ENCODE peak calls at places on chromosomes 7 and 10, in six cellular contexts. O, V, X, D, J and F are unnamed samples.

GRCh38 chr10:86538547-86538946 is 17.0 kb upstream of the WAPL start:
- DNase-seq in X (no peak), J (no peak), O (no peak), D (no peak), V (no peak), F (no peak)

GRCh38 chr7:127378537-127378936 is 14.0 kb downstream of the ZNF800 start:
- DNase-seq in J (no peak), X (no peak), V (no peak), O (no peak), D (no peak), F (no peak)

GRCh38 chr7:24932815-24933214 is 47.2 kb downstream of the OSBPL3 start:
- DNase-seq in J (no peak), O (no peak), V (no peak), X (peak; percentile 68), D (no peak), F (no peak)

GRCh38 chr7:99258501-99258900 is 14.1 kb upstream of the MYH16 start:
- DNase-seq in D (no peak), V (no peak), X (no peak), J (no peak), O (peak; percentile 46), F (no peak)

GRCh38 chr10:46550076-46550790 is 6.2 kb downstream of the GPRIN2 start:
- DNase-seq in D (no peak), V (no peak), O (no peak), X (no peak), J (no peak), F (no peak)

GRCh38 chr10:11444148-11444516 is 167.3 kb downstream of the USP6NL start:
- DNase-seq in V (no peak), J (no peak), D (no peak), O (no peak), X (no peak), F (no peak)

GRCh38 chr7:15332962-15333361 is 228.9 kb downstream of the AGMO start:
- DNase-seq in X (no peak), J (no peak), V (no peak), O (no peak), D (no peak), F (no peak)

GRCh38 chr7:151058766-151059361 is 525 bp upstream of the SLC4A2 start:
- DNase-seq in O (peak; percentile 16), D (no peak), J (no peak), V (no peak), X (peak; percentile 58), F (no peak)

GRCh38 chr10:3867454-3868273 is 82.7 kb upstream of the KLF6 start:
- DNase-seq in J (no peak), X (peak; percentile 25), O (peak; percentile 55), V (peak; percentile 49), D (no peak), F (no peak)

GRCh38 chr7:80393786-80394185 is 118.1 kb downstream of the GNAT3 start:
- DNase-seq in J (peak; percentile 61), V (no peak), X (no peak), D (no peak), O (no peak), F (no peak)

GRCh38 chr10:55370021-55370420 is 569.0 kb upstream of the PCDH15 start:
- DNase-seq in D (no peak), O (no peak), X (peak; percentile 76), J (no peak), V (no peak), F (no peak)

GRCh38 chr10:70551971-70552422 is 50.5 kb downstream of the PRF1 start:
- DNase-seq in J (peak; percentile 80), V (peak; percentile 94), O (no peak), X (peak; percentile 90), D (no peak), F (no peak)

GRCh38 chr10:1110674-1111119 is 54.5 kb downstream of the WDR37 start:
- DNase-seq in O (no peak), D (no peak), V (no peak), X (no peak), J (no peak), F (no peak)

GRCh38 chr10:24307696-24308476 is 98.9 kb downstream of the KIAA1217 start:
- DNase-seq in O (no peak), V (no peak), X (peak; percentile 71), D (no peak), J (no peak), F (no peak)

GRCh38 chr10:24305551-24306506 is 96.9 kb downstream of the KIAA1217 start:
- DNase-seq in J (no peak), X (peak; percentile 80), D (no peak), O (peak; percentile 17), V (peak; percentile 47), F (no peak)

GRCh38 chr10:24310104-24310503 is 101.2 kb downstream of the KIAA1217 start:
- DNase-seq in J (no peak), X (peak; percentile 70), D (no peak), V (no peak), O (peak; percentile 54), F (no peak)

GRCh38 chr10:24306507-24306875 is 97.6 kb downstream of the KIAA1217 start:
- DNase-seq in D (no peak), X (peak; percentile 18), V (no peak), J (no peak), O (no peak), F (no peak)

DNA sequence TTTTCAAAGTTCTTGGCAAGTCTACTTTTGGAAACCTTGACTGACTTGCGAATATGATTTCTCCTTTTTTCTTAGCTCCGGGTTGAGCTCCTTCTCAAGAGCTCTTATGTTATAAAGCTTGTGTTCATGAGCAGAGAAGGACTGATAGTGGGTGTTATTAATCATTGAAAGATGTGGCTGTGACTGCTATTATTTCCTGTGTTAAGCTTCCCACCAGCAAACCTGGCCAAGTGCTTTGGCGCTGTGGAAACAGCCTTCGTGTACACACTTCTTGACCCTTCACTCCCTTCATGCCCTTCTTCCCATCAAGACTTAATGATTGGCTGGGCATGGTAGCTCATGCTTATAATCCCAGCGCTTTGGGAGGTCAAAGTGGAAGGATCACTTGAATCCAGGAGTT is 98.2 kb downstream of the KIAA1217 start:
- DNase-seq in X (peak; percentile 63), J (no peak), O (no peak), V (no peak), D (no peak), F (no peak)
- H2AFZ ChIP-seq in X (no peak overlapping the region), J (no peak overlapping the region), O (no peak overlapping the region), V (no peak overlapping the region), D (no peak overlapping the region), F (no peak overlapping the region)

GRCh38 chr10:17006631-17007161 is 122.9 kb downstream of the CUBN start:
- DNase-seq in X (peak; percentile 74), J (no peak), O (peak; percentile 55), D (no peak), V (peak; percentile 59), F (no peak)
- H3K27ac ChIP-seq in X (peak overlapping the region; percentile 93), J (no peak overlapping the region), O (peak overlapping the region; percentile 65), D (no peak overlapping the region), V (peak overlapping the region; percentile 7), F (no peak overlapping the region)

GRCh38 chr7:76269895-76270294 is 32.6 kb upstream of the HSPB1 start:
- DNase-seq in V (no peak), O (no peak), D (no peak), X (peak; percentile 7), J (no peak), F (no peak)

GRCh38 chr7:76265299-76265698 is 37.2 kb upstream of the HSPB1 start:
- DNase-seq in O (no peak), J (no peak), V (no peak), D (peak; percentile 44), X (no peak), F (no peak)

GRCh38 chr7:76268376-76268775 is 34.1 kb upstream of the HSPB1 start:
- DNase-seq in J (no peak), X (no peak), D (no peak), O (no peak), V (no peak), F (no peak)

GRCh38 chr7:76267107-76267834 is 35.2 kb upstream of the HSPB1 start:
- DNase-seq in O (no peak), D (peak; percentile 27), X (no peak), J (no peak), V (no peak), F (no peak)

GRCh38 chr7:76267835-76268183 is 34.7 kb upstream of the HSPB1 start:
- DNase-seq in X (no peak), J (no peak), V (no peak), D (no peak), O (no peak), F (no peak)
- H3K4me3 ChIP-seq in X (no peak overlapping the region), J (no peak overlapping the region), V (no peak overlapping the region), D (no peak overlapping the region), O (no peak overlapping the region), F (no peak overlapping the region)

DNA sequence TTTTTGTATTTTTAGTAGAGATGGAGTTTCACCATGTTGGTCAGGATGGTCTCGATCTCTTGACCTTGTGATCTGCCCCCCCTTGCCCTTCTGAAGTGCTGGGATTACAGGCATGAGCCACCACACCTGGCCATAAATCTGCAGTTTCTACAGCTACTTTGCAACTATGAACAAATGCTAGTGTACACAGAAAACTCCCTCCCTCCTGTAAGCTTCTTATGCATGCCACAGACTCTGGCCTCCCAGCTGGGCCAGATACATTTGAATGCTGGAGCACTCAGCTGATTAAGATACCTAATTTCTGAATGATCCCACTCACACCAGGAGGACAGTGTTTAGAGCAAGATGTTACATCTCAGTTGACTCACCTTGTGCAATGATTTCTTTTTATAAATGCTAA is 486.2 kb downstream of the KCNMA1 start:
- DNase-seq in J (no peak), V (no peak), X (no peak), D (no peak), O (no peak), F (no peak)
- H2AFZ ChIP-seq in J (no peak overlapping the region), V (no peak overlapping the region), X (no peak overlapping the region), D (no peak overlapping the region), O (no peak overlapping the region), F (no peak overlapping the region)

DNA sequence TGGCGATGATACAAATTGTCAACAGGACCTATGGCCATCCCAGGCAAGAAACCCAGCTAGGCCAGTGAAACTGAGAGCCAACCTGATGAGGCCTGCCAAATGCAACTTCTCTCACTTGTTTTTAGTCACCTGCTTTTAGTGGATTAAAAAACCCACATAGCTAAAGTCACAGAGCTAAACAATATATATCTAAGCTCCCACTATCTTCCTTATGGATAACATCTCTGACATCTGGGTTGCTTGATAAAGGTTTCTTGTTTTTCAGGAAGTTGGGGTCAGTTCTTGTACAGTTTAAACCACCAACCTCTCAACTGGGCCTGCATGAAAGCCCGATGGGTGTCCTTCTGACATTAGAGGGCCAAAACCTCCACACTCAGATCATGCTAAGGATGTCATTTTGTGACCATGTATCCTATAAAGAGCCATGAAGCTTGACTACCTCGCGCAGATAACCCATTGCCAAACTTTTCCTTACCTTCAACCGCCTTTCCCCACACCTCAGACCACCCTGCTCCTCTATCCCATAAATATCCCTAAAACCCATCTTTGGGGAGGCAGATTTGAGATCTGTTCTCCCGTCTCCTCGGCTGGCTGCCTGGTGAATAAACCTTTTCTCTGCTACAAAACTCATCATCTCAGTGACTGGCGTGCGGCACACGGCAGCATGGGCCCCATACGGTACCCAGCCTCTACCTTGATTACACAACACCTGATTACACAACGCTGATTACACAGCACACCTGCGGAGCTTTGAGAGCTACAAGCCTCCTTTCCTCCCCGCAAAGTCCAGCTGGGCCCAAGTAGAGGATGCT is 797 bp upstream of the STMP1 start:
- DNase-seq in J (peak; percentile 25), V (no peak), D (no peak), O (peak; percentile 35), X (no peak), F (no peak)
- H3K27ac ChIP-seq in J (peak overlapping the region; percentile 79), V (peak overlapping the region; percentile 28), D (peak overlapping the region; percentile 79), O (peak overlapping the region; percentile 26), X (peak overlapping the region; percentile 98), F (peak overlapping the region; percentile 71)

GRCh38 chr7:157689269-157690057 is 352.7 kb downstream of the DNAJB6 start:
- DNase-seq in V (no peak), J (no peak), X (peak; percentile 20), D (no peak), O (no peak), F (no peak)
- H3K4me3 ChIP-seq in V (no peak overlapping the region), J (no peak overlapping the region), X (no peak overlapping the region), D (no peak overlapping the region), O (no peak overlapping the region), F (peak overlapping the region; percentile 76)

GRCh38 chr10:73261362-73261995 is 9.0 kb upstream of the MRPS16 start:
- DNase-seq in J (no peak), X (no peak), V (no peak), D (no peak), O (no peak), F (no peak)
- H2AFZ ChIP-seq in J (no peak overlapping the region), X (no peak overlapping the region), V (no peak overlapping the region), D (no peak overlapping the region), O (peak overlapping the region; percentile 12), F (no peak overlapping the region)